ENCODE peak calls at places on chromosomes 1 and 21, in four cellular contexts. L is K562, Z is spleen, B is stomach. M is an unnamed sample. For H3K4me1, the result is how much of the 10 kb centered on the place peaks cover.

GRCh38 chr1:30611741-30612309 is 111.6 kb downstream of the MATN1 start:
- DNase-seq in Z (no peak), B (no peak), L (no peak), M (no peak)

GRCh38 chr1:87329051-87329755 is 523 bp downstream of the LMO4 start:
- DNase-seq in L (peak), Z (peak), B (peak), M (peak)

GRCh38 chr1:221689138-221689537 is 52.8 kb downstream of the DUSP10 start:
- DNase-seq in Z (no peak), L (no peak), B (no peak), M (no peak)

GRCh38 chr1:23521588-23521987 is 9.4 kb downstream of the E2F2 start:
- DNase-seq in B (no peak), L (peak), Z (no peak), M (no peak)

GRCh38 chr1:6329392-6329791 is 64.2 kb downstream of the ACOT7 start:
- DNase-seq in B (no peak), Z (no peak), L (no peak), M (no peak)

GRCh38 chr1:207876129-207876528 is 34.8 kb downstream of the CD34 start:
- DNase-seq in Z (no peak), B (no peak), L (peak), M (no peak)

GRCh38 chr1:29370067-29370466 is 133.7 kb downstream of the PTPRU start:
- DNase-seq in Z (no peak), B (no peak), L (no peak), M (no peak)

GRCh38 chr1:165408518-165408917 is 36.4 kb downstream of the RXRG start:
- DNase-seq in L (peak), B (peak), Z (no peak), M (no peak)

GRCh38 chr1:225449261-225449660 is 21.4 kb upstream of the LBR start:
- DNase-seq in Z (no peak), L (no peak), B (peak), M (peak)

GRCh38 chr1:150764617-150765090 is 924 bp downstream of the CTSS start:
- DNase-seq in Z (no peak), B (no peak), L (no peak), M (no peak)

GRCh38 chr1:8665824-8666223 is 151.6 kb downstream of the RERE start:
- DNase-seq in L (no peak), B (no peak), Z (no peak), M (no peak)

GRCh38 chr1:8663090-8663802 is 154.2 kb downstream of the RERE start:
- DNase-seq in Z (no peak), L (no peak), B (no peak), M (no peak)

GRCh38 chr1:8664887-8665286 is 152.6 kb downstream of the RERE start:
- DNase-seq in Z (no peak), B (no peak), L (no peak), M (no peak)

GRCh38 chr1:8662380-8663072 is 154.9 kb downstream of the RERE start:
- DNase-seq in Z (no peak), B (no peak), L (no peak), M (no peak)

DNA sequence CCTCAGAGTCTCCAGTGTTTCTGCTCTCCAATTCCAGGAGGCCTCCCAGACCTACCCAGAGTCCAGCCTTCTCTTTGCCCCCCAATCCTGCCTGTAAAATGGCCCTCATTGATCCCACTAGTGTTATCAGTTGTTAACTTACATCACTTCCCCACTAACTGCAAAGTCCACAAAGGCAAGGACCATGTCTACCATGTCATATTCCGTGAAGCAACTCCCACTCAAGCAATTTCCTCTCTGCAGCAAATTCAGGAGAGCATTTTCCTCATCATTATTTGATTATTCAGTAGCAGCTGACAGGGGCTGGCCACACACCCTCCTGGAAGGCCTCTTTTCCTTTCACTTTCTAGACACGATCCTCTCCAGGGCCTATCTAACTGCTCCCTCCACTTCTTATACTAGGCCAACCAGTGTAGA is 153.5 kb downstream of the RERE start:
- DNase-seq in B (peak), L (no peak), Z (no peak), M (no peak)
- H3K4me1 ChIP-seq in B (half or more), L (under half), Z (half or more), M (under half)

GRCh38 chr1:110338200-110339039 is 757 bp upstream of the RBM15 start:
- DNase-seq in L (peak), Z (peak), B (peak), M (peak)
- TF ChIP-seq POLR2AphosphoS5 in L (peak), Z (peak), B (peak), M (no peak)

GRCh38 chr21:42392731-42393442 is 3.0 kb downstream of the TMPRSS3 start:
- DNase-seq in L (no peak), B (no peak), Z (peak), M (no peak)

GRCh38 chr21:42391297-42391696 is 4.6 kb downstream of the TMPRSS3 start:
- DNase-seq in Z (no peak), L (no peak), B (no peak), M (no peak)

GRCh38 chr21:42395302-42395701 is 550 bp downstream of the TMPRSS3 start:
- DNase-seq in Z (peak), B (no peak), L (no peak), M (no peak)

GRCh38 chr21:42395910-42396625 is at the start of gene TMPRSS3:
- DNase-seq in B (peak), Z (peak), L (no peak), M (peak)

GRCh38 chr21:42393443-42393950 is 2.4 kb downstream of the TMPRSS3 start:
- DNase-seq in B (no peak), L (no peak), Z (no peak), M (no peak)
- H3K4me1 ChIP-seq in B (under half), L (under half), Z (under half), M (under half)

GRCh38 chr1:14304381-14304865 is 294.1 kb upstream of the KAZN start:
- DNase-seq in B (no peak), Z (no peak), L (no peak), M (no peak)
- TF ChIP-seq POLR2AphosphoS5 in B (peak), Z (no peak), L (no peak), M (no peak)

M was measured in prostate gland.